ENCODE peak calls at places on chromosomes 3 and 15, in nine cellular contexts. K, I, B, L, M, N, X, W and S are unnamed samples.

GRCh38 chr3:113498221-113499005 is 16.5 kb downstream of the SPICE1 start:
- DNase-seq in W (no peak), M (no peak), K (no peak), L (no peak), B (no peak), I (no peak), N (no peak), X (no peak), S (no peak)

GRCh38 chr15:77821188-77821958 is 188.7 kb upstream of the LINGO1 start:
- DNase-seq in B (no peak), K (peak), L (peak), W (peak), I (peak), M (peak), N (peak), X (peak), S (peak)

GRCh38 chr3:62467936-62468722 is 94.8 kb upstream of the FEZF2 start:
- DNase-seq in K (no peak), L (no peak), X (no peak), B (no peak), I (no peak), N (no peak), M (no peak), W (no peak), S (no peak)

GRCh38 chr3:71587958-71588357 is 4.4 kb upstream of the FOXP1 start:
- DNase-seq in M (no peak), N (no peak), K (no peak), X (no peak), W (no peak), I (no peak), L (no peak), B (no peak), S (no peak)

GRCh38 chr3:164498917-164499316 is 579.4 kb downstream of the SI start:
- DNase-seq in B (no peak), K (no peak), I (no peak), N (no peak), M (no peak), L (no peak), W (no peak), X (no peak), S (no peak)

GRCh38 chr3:38168988-38169363 is 3.6 kb downstream of the OXSR1 start:
- DNase-seq in M (no peak), B (no peak), K (no peak), W (no peak), N (no peak), X (no peak), I (no peak), L (peak), S (no peak)

GRCh38 chr3:99704417-99704816 is 66.0 kb downstream of the COL8A1 start:
- DNase-seq in M (no peak), I (no peak), K (no peak), B (no peak), X (no peak), L (no peak), N (no peak), W (no peak), S (no peak)

GRCh38 chr3:125077864-125078263 is 22.1 kb upstream of the HEG1 start:
- DNase-seq in B (no peak), L (no peak), K (no peak), W (no peak), N (no peak), I (no peak), X (no peak), M (no peak), S (no peak)

GRCh38 chr3:13565581-13566461 is 16.9 kb downstream of the FBLN2 start:
- DNase-seq in I (no peak), B (no peak), M (no peak), N (no peak), L (no peak), X (no peak), K (no peak), W (no peak), S (no peak)

GRCh38 chr15:87268675-87269074 is 987.9 kb downstream of the NTRK3 start:
- DNase-seq in X (no peak), L (peak), M (no peak), B (no peak), W (no peak), K (no peak), I (no peak), N (no peak), S (no peak)

GRCh38 chr3:116905805-116906204 is 196.2 kb downstream of the TUSC7 start:
- DNase-seq in X (no peak), I (no peak), K (no peak), L (peak), B (no peak), N (no peak), W (no peak), M (no peak), S (no peak)

GRCh38 chr15:85504739-85505676 is 124.6 kb downstream of the AKAP13 start:
- DNase-seq in L (peak), X (no peak), N (peak), K (no peak), B (no peak), M (no peak), I (peak), W (peak), S (peak)

GRCh38 chr3:149004622-149005021 is 13.3 kb downstream of the GYG1 start:
- DNase-seq in N (no peak), W (no peak), M (no peak), I (no peak), B (no peak), K (no peak), L (peak), X (peak), S (no peak)

GRCh38 chr3:136070953-136071949 is 105.7 kb downstream of the PPP2R3A start:
- DNase-seq in X (no peak), N (peak), M (no peak), L (peak), K (no peak), W (no peak), B (no peak), I (peak), S (peak)

GRCh38 chr3:9548991-9549390 is 4.6 kb downstream of the LHFPL4 start:
- DNase-seq in X (no peak), I (no peak), N (no peak), M (no peak), K (no peak), W (no peak), L (no peak), B (no peak), S (no peak)

GRCh38 chr15:29942144-29942543 is 119.9 kb upstream of the TJP1 start:
- DNase-seq in X (no peak), M (no peak), K (no peak), L (no peak), W (no peak), N (no peak), B (no peak), I (no peak), S (no peak)

GRCh38 chr3:156148946-156149348 is 28.6 kb downstream of the KCNAB1 start:
- DNase-seq in K (no peak), N (no peak), M (no peak), L (no peak), I (peak), B (no peak), X (no peak), W (no peak), S (no peak)

GRCh38 chr15:59283717-59284336 is 77.2 kb downstream of the LDHAL6B start:
- DNase-seq in K (no peak), N (no peak), M (no peak), I (no peak), X (no peak), B (no peak), W (no peak), L (no peak), S (peak)

GRCh38 chr3:62968128-62968527 is 92.9 kb upstream of the CADPS start:
- DNase-seq in I (no peak), W (no peak), K (no peak), N (no peak), L (no peak), B (no peak), X (no peak), M (no peak), S (no peak)

GRCh38 chr3:190989213-190989612 is 126.7 kb upstream of the GMNC start:
- DNase-seq in W (no peak), X (no peak), B (no peak), L (no peak), N (no peak), I (no peak), M (no peak), K (no peak), S (no peak)

GRCh38 chr3:119582178-119582577 is 2.9 kb downstream of the ADPRH start:
- DNase-seq in M (no peak), W (peak), B (no peak), N (no peak), L (no peak), X (no peak), I (no peak), K (peak), S (no peak)

GRCh38 chr15:82810863-82811421 is 1.5 kb downstream of the WHAMM start:
- DNase-seq in M (no peak), B (no peak), W (no peak), X (no peak), N (no peak), K (peak), I (no peak), L (no peak), S (no peak)

GRCh38 chr3:183260167-183260904 is 7.3 kb downstream of the B3GNT5 start:
- DNase-seq in W (no peak), K (no peak), M (no peak), B (no peak), N (no peak), X (no peak), I (no peak), L (no peak), S (no peak)

GRCh38 chr3:51386852-51387229 is 1.8 kb downstream of the MANF start:
- DNase-seq in X (no peak), B (no peak), L (no peak), W (no peak), K (no peak), N (no peak), M (no peak), I (no peak), S (no peak)

GRCh38 chr15:57436166-57436565 is 59.9 kb downstream of the CGNL1 start:
- DNase-seq in I (no peak), W (no peak), L (no peak), M (no peak), K (no peak), N (no peak), X (no peak), B (no peak), S (no peak)

GRCh38 chr3:124837730-124838186 is 49.4 kb downstream of the ITGB5 start:
- DNase-seq in I (peak), N (peak), K (no peak), L (peak), X (peak), M (no peak), W (no peak), B (no peak), S (peak)

GRCh38 chr15:48112242-48112641 is 8.5 kb upstream of the SLC24A5 start:
- DNase-seq in X (no peak), L (peak), N (no peak), M (no peak), W (no peak), K (no peak), I (no peak), B (no peak), S (peak)

GRCh38 chr15:41695750-41696436 is 35.7 kb downstream of the MGA start:
- DNase-seq in I (peak), M (no peak), W (peak), N (no peak), X (no peak), K (peak), B (no peak), L (peak), S (peak)

GRCh38 chr15:81118361-81118760 is 15.7 kb upstream of the CFAP161 start:
- DNase-seq in X (no peak), M (no peak), N (no peak), K (no peak), W (no peak), I (no peak), L (no peak), B (no peak), S (no peak)

GRCh38 chr15:48559270-48559669 is 86.2 kb downstream of the FBN1 start:
- DNase-seq in M (no peak), W (no peak), K (no peak), L (peak), X (no peak), N (peak), I (no peak), B (no peak), S (no peak)

GRCh38 chr15:99703603-99704443 is 29.4 kb downstream of the LYSMD4 start:
- DNase-seq in I (peak), W (peak), L (peak), X (peak), B (no peak), M (no peak), N (peak), K (no peak), S (peak)

GRCh38 chr3:106281231-106281630 is 412.4 kb upstream of the CBLB start:
- DNase-seq in K (no peak), I (no peak), B (no peak), X (no peak), L (peak), W (no peak), M (no peak), N (no peak), S (no peak)

GRCh38 chr15:70164156-70164900 is 66.6 kb upstream of the TLE3 start:
- DNase-seq in W (no peak), M (no peak), N (no peak), B (no peak), I (no peak), X (no peak), K (no peak), L (no peak), S (no peak)

GRCh38 chr15:65363306-65363705 is 14.5 kb downstream of the IGDCC3 start:
- DNase-seq in K (no peak), I (no peak), M (no peak), B (no peak), L (no peak), W (no peak), N (no peak), X (no peak), S (no peak)

GRCh38 chr3:186653984-186654383 is 11.8 kb upstream of the HRG start:
- DNase-seq in I (no peak), B (no peak), M (no peak), L (no peak), W (no peak), X (no peak), K (no peak), N (peak), S (peak)

GRCh38 chr15:55277715-55278114 is 11.9 kb downstream of the RAB27A start:
- DNase-seq in K (no peak), B (no peak), X (no peak), W (no peak), N (no peak), M (no peak), L (no peak), I (no peak), S (no peak)

GRCh38 chr15:98889930-98890695 is 117.5 kb downstream of the PGPEP1L start:
- DNase-seq in W (no peak), L (peak), N (peak), X (no peak), M (no peak), K (no peak), I (no peak), B (no peak), S (no peak)